ENCODE peak calls at places on chromosomes 12 and 14, in seven cellular contexts. One of them, this sample, is unnamed.

GRCh38 chr12:22396253-22396652 is 61.7 kb upstream of the ST8SIA1 start:
- DNase-seq in BJ: no peak
- DNase-seq in AG04449: no peak
- DNase-seq in NB4: no peak
- DNase-seq in CD8-positive, alpha-beta T cell: no peak
- DNase-seq in GM12865: no peak
- DNase-seq in K562: no peak
- DNase-seq in this sample: no peak

GRCh38 chr14:72549026-72549425 is 344.9 kb downstream of the DPF3 start:
- DNase-seq in CD8-positive, alpha-beta T cell: no peak
- DNase-seq in AG04449: no peak
- DNase-seq in BJ: no peak
- DNase-seq in NB4: no peak
- DNase-seq in K562: no peak
- DNase-seq in GM12865: no peak
- DNase-seq in this sample: no peak

GRCh38 chr14:84646791-84647500 is 883.0 kb upstream of the FLRT2 start:
- DNase-seq in GM12865: no peak
- DNase-seq in NB4: no peak
- DNase-seq in AG04449: no peak
- DNase-seq in K562: no peak
- DNase-seq in BJ: no peak
- DNase-seq in CD8-positive, alpha-beta T cell: no peak
- DNase-seq in this sample: no peak

GRCh38 chr12:56518570-56518969 is 3.0 kb upstream of the RBMS2 start:
- DNase-seq in BJ: no peak
- DNase-seq in CD8-positive, alpha-beta T cell: no peak
- DNase-seq in AG04449: no peak
- DNase-seq in NB4: no peak
- DNase-seq in GM12865: no peak
- DNase-seq in K562: no peak
- DNase-seq in this sample: no peak

GRCh38 chr14:35944847-35945246 is 118.7 kb downstream of the BRMS1L start:
- DNase-seq in K562: peak
- DNase-seq in BJ: no peak
- DNase-seq in AG04449: no peak
- DNase-seq in GM12865: peak
- DNase-seq in CD8-positive, alpha-beta T cell: no peak
- DNase-seq in NB4: peak
- DNase-seq in this sample: no peak

GRCh38 chr12:15268927-15269552 is 47.8 kb upstream of the RERG start:
- DNase-seq in K562: peak
- DNase-seq in CD8-positive, alpha-beta T cell: no peak
- DNase-seq in AG04449: no peak
- DNase-seq in GM12865: peak
- DNase-seq in BJ: no peak
- DNase-seq in NB4: peak
- DNase-seq in this sample: peak

GRCh38 chr14:21923820-21924219 is 250.2 kb upstream of the OR4E1 start:
- DNase-seq in NB4: no peak
- DNase-seq in AG04449: no peak
- DNase-seq in K562: no peak
- DNase-seq in CD8-positive, alpha-beta T cell: no peak
- DNase-seq in GM12865: peak
- DNase-seq in BJ: no peak
- DNase-seq in this sample: no peak

GRCh38 chr12:3958534-3958933 is 85.3 kb upstream of the PARP11 start:
- DNase-seq in K562: no peak
- DNase-seq in BJ: no peak
- DNase-seq in AG04449: no peak
- DNase-seq in GM12865: no peak
- DNase-seq in CD8-positive, alpha-beta T cell: no peak
- DNase-seq in NB4: peak
- DNase-seq in this sample: no peak

GRCh38 chr12:78229491-78230209 is 399.0 kb downstream of the NAV3 start:
- DNase-seq in AG04449: no peak
- DNase-seq in CD8-positive, alpha-beta T cell: no peak
- DNase-seq in NB4: peak
- DNase-seq in GM12865: peak
- DNase-seq in K562: no peak
- DNase-seq in BJ: no peak
- DNase-seq in this sample: peak

GRCh38 chr12:103626498-103626897 is 39.4 kb downstream of the STAB2 start:
- DNase-seq in BJ: no peak
- DNase-seq in K562: peak
- DNase-seq in AG04449: peak
- DNase-seq in NB4: no peak
- DNase-seq in GM12865: peak
- DNase-seq in CD8-positive, alpha-beta T cell: no peak
- DNase-seq in this sample: no peak

GRCh38 chr12:120669055-120669828 is 17.7 kb upstream of the MLEC start:
- DNase-seq in NB4: no peak
- DNase-seq in BJ: no peak
- DNase-seq in AG04449: no peak
- DNase-seq in GM12865: peak
- DNase-seq in K562: no peak
- DNase-seq in CD8-positive, alpha-beta T cell: no peak
- DNase-seq in this sample: no peak

DNA sequence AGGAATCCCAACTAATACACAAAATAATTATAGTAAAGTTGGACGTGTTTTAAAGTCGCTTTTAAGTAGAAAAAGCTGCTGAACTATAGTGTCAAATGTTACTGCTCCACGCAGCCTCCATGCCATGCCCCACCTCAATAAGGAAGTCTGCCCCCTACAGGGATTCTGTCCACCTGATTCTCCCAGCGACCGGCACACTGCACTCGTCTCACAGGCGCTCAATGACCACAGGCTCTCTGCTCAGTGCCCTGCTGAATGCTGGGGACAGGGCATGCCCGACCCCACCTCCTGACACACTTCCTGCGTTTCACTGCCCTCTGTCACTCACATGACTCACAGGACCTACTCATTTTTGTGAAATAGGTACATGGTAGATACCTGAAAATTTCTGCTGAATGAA is 48.9 kb downstream of the BDKRB1 start:
- DNase-seq in K562: peak
- DNase-seq in NB4: peak
- DNase-seq in GM12865: no peak
- DNase-seq in CD8-positive, alpha-beta T cell: no peak
- DNase-seq in AG04449: no peak
- DNase-seq in BJ: no peak
- DNase-seq in this sample: no peak
- TF ChIP-seq CTCF in K562: peak
- TF ChIP-seq CTCF in NB4: peak
- TF ChIP-seq CTCF in GM12865: no peak
- TF ChIP-seq CTCF in CD8-positive, alpha-beta T cell: no peak
- TF ChIP-seq CTCF in AG04449: no peak
- TF ChIP-seq CTCF in BJ: peak
- TF ChIP-seq CTCF in this sample: no peak

GRCh38 chr14:99207456-99207855 is 64.5 kb downstream of the BCL11B start:
- DNase-seq in AG04449: no peak
- DNase-seq in CD8-positive, alpha-beta T cell: no peak
- DNase-seq in GM12865: no peak
- DNase-seq in NB4: no peak
- DNase-seq in K562: no peak
- DNase-seq in BJ: no peak
- DNase-seq in this sample: no peak
- H3K4me3 ChIP-seq in AG04449: no peak
- H3K4me3 ChIP-seq in CD8-positive, alpha-beta T cell: no peak
- H3K4me3 ChIP-seq in GM12865: no peak
- H3K4me3 ChIP-seq in NB4: no peak
- H3K4me3 ChIP-seq in K562: no peak
- H3K4me3 ChIP-seq in BJ: no peak
- H3K4me3 ChIP-seq in this sample: no peak

GRCh38 chr14:61753631-61754030 is 8.6 kb upstream of the SNAPC1 start:
- DNase-seq in K562: peak
- DNase-seq in AG04449: no peak
- DNase-seq in GM12865: peak
- DNase-seq in BJ: no peak
- DNase-seq in CD8-positive, alpha-beta T cell: no peak
- DNase-seq in NB4: peak
- DNase-seq in this sample: no peak
- TF ChIP-seq CTCF in K562: peak
- TF ChIP-seq CTCF in AG04449: peak
- TF ChIP-seq CTCF in GM12865: peak
- TF ChIP-seq CTCF in BJ: peak
- TF ChIP-seq CTCF in CD8-positive, alpha-beta T cell: no peak
- TF ChIP-seq CTCF in NB4: no peak
- TF ChIP-seq CTCF in this sample: peak

GRCh38 chr14:95255487-95255886 is 64.2 kb downstream of the CLMN start:
- DNase-seq in GM12865: peak
- DNase-seq in CD8-positive, alpha-beta T cell: no peak
- DNase-seq in K562: peak
- DNase-seq in NB4: peak
- DNase-seq in AG04449: no peak
- DNase-seq in BJ: no peak
- DNase-seq in this sample: no peak
- H3K4me3 ChIP-seq in GM12865: no peak
- H3K4me3 ChIP-seq in CD8-positive, alpha-beta T cell: no peak
- H3K4me3 ChIP-seq in K562: no peak
- H3K4me3 ChIP-seq in NB4: no peak
- H3K4me3 ChIP-seq in AG04449: no peak
- H3K4me3 ChIP-seq in BJ: no peak
- H3K4me3 ChIP-seq in this sample: no peak

GRCh38 chr14:105059035-105059916 is 6.0 kb downstream of the GPR132 start:
- DNase-seq in CD8-positive, alpha-beta T cell: peak
- DNase-seq in AG04449: no peak
- DNase-seq in K562: no peak
- DNase-seq in NB4: peak
- DNase-seq in GM12865: no peak
- DNase-seq in BJ: no peak
- DNase-seq in this sample: no peak
- TF ChIP-seq CTCF in CD8-positive, alpha-beta T cell: peak
- TF ChIP-seq CTCF in AG04449: no peak
- TF ChIP-seq CTCF in K562: no peak
- TF ChIP-seq CTCF in NB4: no peak
- TF ChIP-seq CTCF in GM12865: no peak
- TF ChIP-seq CTCF in BJ: no peak
- TF ChIP-seq CTCF in this sample: no peak

GRCh38 chr12:105330283-105330937 is at the start of gene C12orf75:
- DNase-seq in BJ: no peak
- DNase-seq in CD8-positive, alpha-beta T cell: peak
- DNase-seq in K562: peak
- DNase-seq in GM12865: peak
- DNase-seq in AG04449: no peak
- DNase-seq in NB4: peak
- DNase-seq in this sample: peak
- H3K4me3 ChIP-seq in BJ: peak
- H3K4me3 ChIP-seq in CD8-positive, alpha-beta T cell: peak
- H3K4me3 ChIP-seq in K562: peak
- H3K4me3 ChIP-seq in GM12865: peak
- H3K4me3 ChIP-seq in AG04449: peak
- H3K4me3 ChIP-seq in NB4: peak
- H3K4me3 ChIP-seq in this sample: peak

DNA sequence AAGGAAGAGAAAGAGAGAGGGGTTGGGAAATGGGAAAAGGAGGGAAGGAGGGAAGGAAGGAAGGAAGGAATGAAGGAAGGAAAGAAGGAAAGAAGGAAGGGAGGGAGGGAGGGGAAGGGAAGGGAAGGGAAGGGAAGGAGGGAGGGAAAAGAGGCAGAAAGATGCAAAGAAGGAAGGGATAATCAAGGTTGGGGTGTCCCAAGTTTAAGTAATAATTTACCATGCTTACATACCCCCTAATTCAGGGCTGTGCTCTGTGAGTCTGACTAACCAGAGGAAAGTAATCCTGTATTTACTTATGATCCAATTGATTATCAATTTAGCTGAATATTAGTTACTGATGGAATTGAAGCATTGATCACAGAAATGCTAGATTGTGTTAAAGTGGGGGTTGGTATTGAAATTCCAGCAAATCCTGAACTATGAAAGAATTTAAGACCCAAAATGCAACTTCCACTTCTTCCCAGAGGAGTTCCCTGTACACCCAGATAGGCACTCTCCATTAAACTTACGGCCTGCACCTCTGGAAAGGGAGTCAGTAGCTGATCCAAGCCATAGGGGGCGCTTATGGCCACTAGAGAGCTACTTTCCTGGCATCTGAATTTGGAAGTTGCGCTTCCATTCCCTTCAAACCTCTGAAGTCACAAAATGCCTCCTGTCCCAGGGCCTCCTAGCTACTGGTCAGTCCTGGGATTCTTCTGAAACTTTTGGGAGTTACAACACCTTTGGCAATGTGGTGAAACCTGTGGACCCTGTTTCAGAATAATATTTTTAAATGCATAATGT is 162.7 kb upstream of the PWP1 start:
- DNase-seq in NB4: peak
- DNase-seq in CD8-positive, alpha-beta T cell: no peak
- DNase-seq in BJ: no peak
- DNase-seq in K562: peak
- DNase-seq in AG04449: no peak
- DNase-seq in GM12865: no peak
- DNase-seq in this sample: no peak
- TF ChIP-seq CTCF in NB4: peak
- TF ChIP-seq CTCF in CD8-positive, alpha-beta T cell: no peak
- TF ChIP-seq CTCF in BJ: no peak
- TF ChIP-seq CTCF in K562: peak
- TF ChIP-seq CTCF in AG04449: no peak
- TF ChIP-seq CTCF in GM12865: peak
- TF ChIP-seq CTCF in this sample: no peak

GRCh38 chr14:61404637-61405036 is 83.3 kb downstream of the PRKCH start:
- DNase-seq in AG04449: no peak
- DNase-seq in CD8-positive, alpha-beta T cell: no peak
- DNase-seq in GM12865: no peak
- DNase-seq in K562: no peak
- DNase-seq in NB4: no peak
- DNase-seq in BJ: no peak
- DNase-seq in this sample: no peak
- H3K4me3 ChIP-seq in AG04449: no peak
- H3K4me3 ChIP-seq in CD8-positive, alpha-beta T cell: no peak
- H3K4me3 ChIP-seq in GM12865: no peak
- H3K4me3 ChIP-seq in K562: no peak
- H3K4me3 ChIP-seq in NB4: no peak
- H3K4me3 ChIP-seq in BJ: no peak
- H3K4me3 ChIP-seq in this sample: no peak

GRCh38 chr12:46888568-46888967 is 62.8 kb upstream of the SLC38A4 start:
- DNase-seq in CD8-positive, alpha-beta T cell: no peak
- DNase-seq in NB4: no peak
- DNase-seq in AG04449: no peak
- DNase-seq in BJ: no peak
- DNase-seq in K562: no peak
- DNase-seq in GM12865: no peak
- DNase-seq in this sample: no peak

GRCh38 chr12:46886541-46887041 is 60.8 kb upstream of the SLC38A4 start:
- DNase-seq in K562: no peak
- DNase-seq in GM12865: no peak
- DNase-seq in BJ: no peak
- DNase-seq in NB4: no peak
- DNase-seq in CD8-positive, alpha-beta T cell: no peak
- DNase-seq in AG04449: peak
- DNase-seq in this sample: no peak

GRCh38 chr12:46887870-46888269 is 62.1 kb upstream of the SLC38A4 start:
- DNase-seq in K562: no peak
- DNase-seq in CD8-positive, alpha-beta T cell: no peak
- DNase-seq in BJ: no peak
- DNase-seq in NB4: no peak
- DNase-seq in AG04449: peak
- DNase-seq in GM12865: no peak
- DNase-seq in this sample: no peak

GRCh38 chr12:46884362-46884761 is 58.6 kb upstream of the SLC38A4 start:
- DNase-seq in BJ: no peak
- DNase-seq in CD8-positive, alpha-beta T cell: no peak
- DNase-seq in AG04449: no peak
- DNase-seq in NB4: no peak
- DNase-seq in GM12865: no peak
- DNase-seq in K562: no peak
- DNase-seq in this sample: no peak
- TF ChIP-seq CTCF in BJ: no peak
- TF ChIP-seq CTCF in CD8-positive, alpha-beta T cell: no peak
- TF ChIP-seq CTCF in AG04449: no peak
- TF ChIP-seq CTCF in NB4: no peak
- TF ChIP-seq CTCF in GM12865: no peak
- TF ChIP-seq CTCF in K562: no peak
- TF ChIP-seq CTCF in this sample: no peak